ENCODE peak calls at places on chromosomes 12 and 14, in five cellular contexts. R is CD8-positive, alpha-beta T cell; M is Calu3; F is OCI-LY7; N is astrocyte of the cerebellum. A is an unnamed sample.

GRCh38 chr14:93834739-93835383 is 46.6 kb upstream of the PRIMA1 start:
- DNase-seq in R (no peak), M (no peak), F (no peak), N (no peak), A (no peak)

GRCh38 chr14:105605501-105606304 is 79.3 kb downstream of the TMEM121 start:
- DNase-seq in R (no peak), M (no peak), F (no peak), N (no peak), A (no peak)

GRCh38 chr14:88492272-88493089 is 62.3 kb downstream of the PTPN21 start:
- DNase-seq in R (peak; percentile 15), M (peak; percentile 84), F (peak; percentile 75), N (peak; percentile 73), A (peak; percentile 77)

GRCh38 chr14:103863245-103863644 is 15.9 kb upstream of the PPP1R13B start:
- DNase-seq in R (no peak), M (no peak), F (no peak), N (no peak), A (no peak)

GRCh38 chr12:56932146-56932545 is 2.1 kb downstream of the SDR9C7 start:
- DNase-seq in R (no peak), M (no peak), F (no peak), N (no peak), A (no peak)

GRCh38 chr12:1812650-1813302 is 7.6 kb upstream of the LRTM2 start:
- DNase-seq in R (no peak), M (no peak), F (no peak), N (no peak), A (no peak)

GRCh38 chr14:49982522-49982951 is 89.7 kb downstream of the ARF6 start:
- DNase-seq in R (no peak), M (no peak), F (no peak), N (peak; percentile 84), A (no peak)

GRCh38 chr14:59969319-59969718 is 49.4 kb downstream of the LRRC9 start:
- DNase-seq in R (no peak), M (no peak), F (no peak), N (peak; percentile 4), A (no peak)

GRCh38 chr14:93970589-93970966 is 5.8 kb downstream of the ASB2 start:
- DNase-seq in R (peak; percentile 46), M (peak; percentile 69), F (peak; percentile 76), N (no peak), A (no peak)

GRCh38 chr12:47650469-47650868 is 55.4 kb downstream of the RPAP3 start:
- DNase-seq in R (no peak), M (no peak), F (no peak), N (no peak), A (peak; percentile 16)

GRCh38 chr14:65686761-65687160 is 274.2 kb downstream of the FUT8 start:
- DNase-seq in R (no peak), M (no peak), F (no peak), N (no peak), A (no peak)

GRCh38 chr12:65603428-65604351 is 220.6 kb upstream of the HMGA2 start:
- DNase-seq in R (no peak), M (peak; percentile 57), F (no peak), N (peak; percentile 91), A (no peak)

GRCh38 chr14:26528415-26529182 is 69.2 kb downstream of the NOVA1 start:
- DNase-seq in R (no peak), M (no peak), F (no peak), N (peak; percentile 32), A (no peak)

GRCh38 chr12:116726749-116727148 is 11.1 kb downstream of the SPRING1 start:
- DNase-seq in R (no peak), M (no peak), F (no peak), N (no peak), A (no peak)

GRCh38 chr12:71201136-71201679 is 43.4 kb upstream of the TSPAN8 start:
- DNase-seq in R (no peak), M (no peak), F (no peak), N (no peak), A (no peak)

GRCh38 chr14:101620821-101621785 is 59.8 kb downstream of the DIO3 start:
- DNase-seq in R (no peak), M (no peak), F (no peak), N (no peak), A (no peak)

GRCh38 chr12:117583677-117584076 is 222.3 kb upstream of the NOS1 start:
- DNase-seq in R (no peak), M (no peak), F (no peak), N (no peak), A (no peak)

GRCh38 chr14:68756734-68757133 is 36.1 kb downstream of the ZFP36L1 start:
- DNase-seq in R (no peak), M (no peak), F (no peak), N (no peak), A (no peak)

GRCh38 chr14:72196237-72196636 is 264.0 kb downstream of the RGS6 start:
- DNase-seq in R (no peak), M (no peak), F (no peak), N (no peak), A (no peak)

GRCh38 chr14:39315859-39316444 is 82.2 kb downstream of the MIA2 start:
- DNase-seq in R (no peak), M (no peak), F (no peak), N (no peak), A (no peak)

GRCh38 chr12:132264086-132265010 is 65.0 kb downstream of the GALNT9 start:
- DNase-seq in R (no peak), M (no peak), F (no peak), N (no peak), A (no peak)

GRCh38 chr14:88793259-88793625 is 489 bp upstream of the EML5 start:
- DNase-seq in R (no peak), M (no peak), F (no peak), N (no peak), A (no peak)

GRCh38 chr14:69475194-69475818 is 9.2 kb upstream of the PLEKHD1 start:
- DNase-seq in R (no peak), M (peak; percentile 48), F (peak; percentile 52), N (no peak), A (peak; percentile 49)

GRCh38 chr12:98498635-98499034 is 16.8 kb upstream of the TMPO start:
- DNase-seq in R (no peak), M (no peak), F (no peak), N (no peak), A (no peak)

GRCh38 chr12:92973614-92974013 is 44.5 kb upstream of the EEA1 start:
- DNase-seq in R (no peak), M (no peak), F (no peak), N (peak; percentile 24), A (peak; percentile 22)

GRCh38 chr14:60212503-60213371 is 36.3 kb upstream of the PPM1A start:
- DNase-seq in R (no peak), M (no peak), F (peak; percentile 39), N (no peak), A (peak; percentile 49)

GRCh38 chr12:54589964-54590363 is 1.5 kb upstream of the PPP1R1A start:
- DNase-seq in R (no peak), M (no peak), F (no peak), N (no peak), A (no peak)

GRCh38 chr12:103758310-103759089 is 82.5 kb downstream of the NT5DC3 start:
- DNase-seq in R (no peak), M (no peak), F (no peak), N (no peak), A (no peak)

GRCh38 chr12:116172224-116172849 is 105.2 kb downstream of the MED13L start:
- DNase-seq in R (no peak), M (no peak), F (no peak), N (no peak), A (peak; percentile 46)

GRCh38 chr12:57621497-57622292 is 10.5 kb downstream of the ARHGEF25 start:
- DNase-seq in R (no peak), M (peak; percentile 76), F (peak; percentile 36), N (no peak), A (peak; percentile 88)

GRCh38 chr14:51069065-51069464 is 25.8 kb downstream of the TRIM9 start:
- DNase-seq in R (no peak), M (no peak), F (no peak), N (no peak), A (no peak)

GRCh38 chr12:30626847-30627246 is 68.8 kb downstream of the IPO8 start:
- DNase-seq in R (no peak), M (no peak), F (no peak), N (no peak), A (no peak)

GRCh38 chr12:30622509-30622908 is 73.2 kb downstream of the IPO8 start:
- DNase-seq in R (no peak), M (no peak), F (no peak), N (no peak), A (peak; percentile 6)

GRCh38 chr12:30624009-30624408 is 71.7 kb downstream of the IPO8 start:
- DNase-seq in R (no peak), M (no peak), F (no peak), N (no peak), A (no peak)
- TF ChIP-seq CTCF in R (no peak), M (no peak), F (no peak), N (no peak), A (no peak)

GRCh38 chr12:87348071-87348470 is 681.1 kb downstream of the C12orf50 start:
- DNase-seq in R (no peak), M (no peak), F (no peak), N (no peak), A (no peak)

GRCh38 chr12:87344699-87345098 is 684.5 kb downstream of the C12orf50 start:
- DNase-seq in R (no peak), M (no peak), F (no peak), N (no peak), A (no peak)
- TF ChIP-seq CTCF in R (no peak), M (no peak), F (peak; percentile 28), N (peak; percentile 3), A (no peak)

GRCh38 chr12:32305163-32305562 is 94.2 kb upstream of the FGD4 start:
- DNase-seq in R (no peak), M (peak; percentile 29), F (peak; percentile 49), N (no peak), A (no peak)
- TF ChIP-seq CTCF in R (peak; percentile 72), M (peak; percentile 51), F (peak; percentile 78), N (no peak), A (peak; percentile 16)

DNA sequence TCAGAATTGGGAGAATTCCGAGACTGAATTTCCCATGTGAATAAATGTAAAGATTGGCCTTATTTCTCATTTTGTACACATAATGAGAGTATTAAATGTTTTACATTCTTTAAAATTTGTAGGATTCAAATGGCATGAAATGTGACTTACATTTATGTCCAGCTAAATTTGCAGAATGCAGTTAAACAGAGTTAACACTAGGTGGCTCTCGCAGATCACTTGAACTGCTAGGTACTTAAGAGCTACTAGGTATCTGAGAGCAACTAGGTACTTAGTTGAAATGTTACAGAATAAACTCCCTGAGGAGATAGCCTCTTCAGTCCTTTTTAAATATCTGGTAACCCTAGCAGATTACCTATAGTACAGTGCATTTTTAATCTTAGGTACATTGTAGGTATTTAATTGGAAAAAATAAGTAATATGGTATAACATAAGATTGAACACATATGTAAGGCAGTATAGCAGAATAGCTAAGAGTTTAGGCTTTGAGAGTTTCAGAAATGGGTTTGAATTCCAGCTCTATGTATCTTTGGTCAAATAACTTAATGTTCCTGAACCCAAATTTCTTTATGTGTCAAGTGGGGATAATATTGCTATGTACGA is 73.8 kb downstream of the KIAA0586 start:
- DNase-seq in R (no peak), M (peak; percentile 16), F (peak; percentile 68), N (peak; percentile 72), A (peak; percentile 26)
- TF ChIP-seq CTCF in R (peak; percentile 81), M (peak; percentile 62), F (peak; percentile 96), N (peak; percentile 70), A (peak; percentile 80)

GRCh38 chr14:25150401-25150800 is 100.5 kb upstream of the STXBP6 start:
- DNase-seq in R (no peak), M (no peak), F (no peak), N (no peak), A (no peak)
- TF ChIP-seq CTCF in R (no peak), M (no peak), F (no peak), N (no peak), A (no peak)